ENCODE peak calls at places on chromosome 18, in ten cellular contexts. One of them, this sample, is unnamed.

GRCh38 chr18:28095041-28095440 is 81.9 kb downstream of the CDH2 start:
- DNase-seq in Calu3: no peak
- DNase-seq in GM10248: no peak
- DNase-seq in CD4-positive, alpha-beta T cell: no peak
- DNase-seq in RKO: no peak
- DNase-seq in NCI-H1436: no peak
- DNase-seq in Right ventricle myocardium superior: no peak
- DNase-seq in kidney tubule cell: peak
- DNase-seq in choroid plexus epithelial cell: peak
- DNase-seq in ELR: peak
- DNase-seq in this sample: peak

GRCh38 chr18:51196116-51196810 is 1.2 kb downstream of the MEX3C start:
- DNase-seq in Calu3: peak
- DNase-seq in GM10248: peak
- DNase-seq in CD4-positive, alpha-beta T cell: peak
- DNase-seq in RKO: peak
- DNase-seq in NCI-H1436: no peak
- DNase-seq in Right ventricle myocardium superior: peak
- DNase-seq in kidney tubule cell: peak
- DNase-seq in choroid plexus epithelial cell: peak
- DNase-seq in ELR: peak
- DNase-seq in this sample: peak

GRCh38 chr18:57428221-57429150 is 6.7 kb upstream of the ONECUT2 start:
- DNase-seq in Calu3: no peak
- DNase-seq in GM10248: peak
- DNase-seq in CD4-positive, alpha-beta T cell: no peak
- DNase-seq in RKO: no peak
- DNase-seq in NCI-H1436: no peak
- DNase-seq in Right ventricle myocardium superior: no peak
- DNase-seq in kidney tubule cell: no peak
- DNase-seq in choroid plexus epithelial cell: no peak
- DNase-seq in ELR: no peak
- DNase-seq in this sample: no peak

GRCh38 chr18:59402432-59403090 is 43.5 kb upstream of the LMAN1 start:
- DNase-seq in Calu3: peak
- DNase-seq in GM10248: peak
- DNase-seq in CD4-positive, alpha-beta T cell: peak
- DNase-seq in RKO: peak
- DNase-seq in NCI-H1436: peak
- DNase-seq in Right ventricle myocardium superior: peak
- DNase-seq in kidney tubule cell: peak
- DNase-seq in choroid plexus epithelial cell: peak
- DNase-seq in ELR: peak
- DNase-seq in this sample: peak

GRCh38 chr18:58593930-58594329 is 35.0 kb downstream of the ALPK2 start:
- DNase-seq in Calu3: no peak
- DNase-seq in GM10248: no peak
- DNase-seq in CD4-positive, alpha-beta T cell: no peak
- DNase-seq in RKO: no peak
- DNase-seq in NCI-H1436: no peak
- DNase-seq in Right ventricle myocardium superior: no peak
- DNase-seq in kidney tubule cell: peak
- DNase-seq in choroid plexus epithelial cell: no peak
- DNase-seq in ELR: no peak
- DNase-seq in this sample: peak

GRCh38 chr18:304887-305529 is 37.2 kb upstream of the THOC1 start:
- DNase-seq in Calu3: no peak
- DNase-seq in GM10248: no peak
- DNase-seq in CD4-positive, alpha-beta T cell: no peak
- DNase-seq in RKO: peak
- DNase-seq in NCI-H1436: no peak
- DNase-seq in Right ventricle myocardium superior: no peak
- DNase-seq in kidney tubule cell: peak
- DNase-seq in choroid plexus epithelial cell: no peak
- DNase-seq in ELR: peak
- DNase-seq in this sample: no peak

GRCh38 chr18:2538236-2538635 is 33.1 kb downstream of the METTL4 start:
- DNase-seq in Calu3: no peak
- DNase-seq in GM10248: no peak
- DNase-seq in CD4-positive, alpha-beta T cell: no peak
- DNase-seq in RKO: no peak
- DNase-seq in NCI-H1436: no peak
- DNase-seq in Right ventricle myocardium superior: no peak
- DNase-seq in kidney tubule cell: no peak
- DNase-seq in choroid plexus epithelial cell: peak
- DNase-seq in ELR: no peak
- DNase-seq in this sample: no peak

GRCh38 chr18:12862467-12862866 is 21.6 kb downstream of the PTPN2 start:
- DNase-seq in Calu3: peak
- DNase-seq in GM10248: no peak
- DNase-seq in CD4-positive, alpha-beta T cell: no peak
- DNase-seq in RKO: no peak
- DNase-seq in NCI-H1436: no peak
- DNase-seq in Right ventricle myocardium superior: no peak
- DNase-seq in kidney tubule cell: peak
- DNase-seq in choroid plexus epithelial cell: no peak
- DNase-seq in ELR: no peak
- DNase-seq in this sample: no peak

GRCh38 chr18:79480171-79480981 is 84.6 kb downstream of the NFATC1 start:
- DNase-seq in Calu3: no peak
- DNase-seq in GM10248: no peak
- DNase-seq in CD4-positive, alpha-beta T cell: peak
- DNase-seq in RKO: no peak
- DNase-seq in NCI-H1436: no peak
- DNase-seq in Right ventricle myocardium superior: peak
- DNase-seq in kidney tubule cell: no peak
- DNase-seq in choroid plexus epithelial cell: no peak
- DNase-seq in ELR: no peak
- DNase-seq in this sample: no peak

GRCh38 chr18:24600076-24600654 is 139.7 kb downstream of the HRH4 start:
- DNase-seq in Calu3: peak
- DNase-seq in GM10248: peak
- DNase-seq in CD4-positive, alpha-beta T cell: no peak
- DNase-seq in RKO: peak
- DNase-seq in NCI-H1436: peak
- DNase-seq in Right ventricle myocardium superior: no peak
- DNase-seq in kidney tubule cell: peak
- DNase-seq in choroid plexus epithelial cell: peak
- DNase-seq in ELR: peak
- DNase-seq in this sample: peak

GRCh38 chr18:58205087-58205779 is 161.2 kb downstream of the NEDD4L start:
- DNase-seq in Calu3: no peak
- DNase-seq in GM10248: no peak
- DNase-seq in CD4-positive, alpha-beta T cell: no peak
- DNase-seq in RKO: no peak
- DNase-seq in NCI-H1436: no peak
- DNase-seq in Right ventricle myocardium superior: no peak
- DNase-seq in kidney tubule cell: peak
- DNase-seq in choroid plexus epithelial cell: peak
- DNase-seq in ELR: peak
- DNase-seq in this sample: peak

GRCh38 chr18:3453540-3454364 is 3.8 kb downstream of the TGIF1 start:
- DNase-seq in Calu3: peak
- DNase-seq in GM10248: no peak
- DNase-seq in CD4-positive, alpha-beta T cell: no peak
- DNase-seq in RKO: peak
- DNase-seq in NCI-H1436: no peak
- DNase-seq in Right ventricle myocardium superior: peak
- DNase-seq in kidney tubule cell: peak
- DNase-seq in choroid plexus epithelial cell: peak
- DNase-seq in ELR: peak
- DNase-seq in this sample: peak

GRCh38 chr18:57846258-57846657 is 43.1 kb upstream of the ATP8B1 start:
- DNase-seq in Calu3: peak
- DNase-seq in GM10248: no peak
- DNase-seq in CD4-positive, alpha-beta T cell: no peak
- DNase-seq in RKO: peak
- DNase-seq in NCI-H1436: no peak
- DNase-seq in Right ventricle myocardium superior: no peak
- DNase-seq in kidney tubule cell: peak
- DNase-seq in choroid plexus epithelial cell: peak
- DNase-seq in ELR: peak
- DNase-seq in this sample: peak

GRCh38 chr18:23972416-23972815 is 42.1 kb upstream of the TTC39C start:
- DNase-seq in Calu3: no peak
- DNase-seq in GM10248: peak
- DNase-seq in CD4-positive, alpha-beta T cell: peak
- DNase-seq in RKO: no peak
- DNase-seq in NCI-H1436: no peak
- DNase-seq in Right ventricle myocardium superior: no peak
- DNase-seq in kidney tubule cell: no peak
- DNase-seq in choroid plexus epithelial cell: no peak
- DNase-seq in ELR: no peak
- DNase-seq in this sample: no peak

GRCh38 chr18:37538526-37539205 is 26.9 kb downstream of the CELF4 start:
- DNase-seq in Calu3: no peak
- DNase-seq in GM10248: no peak
- DNase-seq in CD4-positive, alpha-beta T cell: no peak
- DNase-seq in RKO: no peak
- DNase-seq in NCI-H1436: no peak
- DNase-seq in Right ventricle myocardium superior: peak
- DNase-seq in kidney tubule cell: no peak
- DNase-seq in choroid plexus epithelial cell: peak
- DNase-seq in ELR: no peak
- DNase-seq in this sample: no peak

GRCh38 chr18:72155327-72155726 is 388.8 kb downstream of the CBLN2 start:
- DNase-seq in Calu3: no peak
- DNase-seq in GM10248: no peak
- DNase-seq in CD4-positive, alpha-beta T cell: no peak
- DNase-seq in RKO: no peak
- DNase-seq in NCI-H1436: no peak
- DNase-seq in Right ventricle myocardium superior: no peak
- DNase-seq in kidney tubule cell: no peak
- DNase-seq in choroid plexus epithelial cell: peak
- DNase-seq in ELR: no peak
- DNase-seq in this sample: no peak

GRCh38 chr18:6205706-6206105 is 209.0 kb downstream of the L3MBTL4 start:
- DNase-seq in Calu3: no peak
- DNase-seq in GM10248: no peak
- DNase-seq in CD4-positive, alpha-beta T cell: no peak
- DNase-seq in RKO: no peak
- DNase-seq in NCI-H1436: no peak
- DNase-seq in Right ventricle myocardium superior: no peak
- DNase-seq in kidney tubule cell: peak
- DNase-seq in choroid plexus epithelial cell: peak
- DNase-seq in ELR: no peak
- DNase-seq in this sample: peak

GRCh38 chr18:8519102-8519501 is 90.1 kb upstream of the RAB12 start:
- DNase-seq in Calu3: no peak
- DNase-seq in GM10248: no peak
- DNase-seq in CD4-positive, alpha-beta T cell: no peak
- DNase-seq in RKO: no peak
- DNase-seq in NCI-H1436: no peak
- DNase-seq in Right ventricle myocardium superior: no peak
- DNase-seq in kidney tubule cell: no peak
- DNase-seq in choroid plexus epithelial cell: no peak
- DNase-seq in ELR: no peak
- DNase-seq in this sample: no peak

GRCh38 chr18:69628774-69629359 is 228.2 kb downstream of the DOK6 start:
- DNase-seq in Calu3: no peak
- DNase-seq in GM10248: no peak
- DNase-seq in CD4-positive, alpha-beta T cell: no peak
- DNase-seq in RKO: no peak
- DNase-seq in NCI-H1436: no peak
- DNase-seq in Right ventricle myocardium superior: no peak
- DNase-seq in kidney tubule cell: no peak
- DNase-seq in choroid plexus epithelial cell: no peak
- DNase-seq in ELR: no peak
- DNase-seq in this sample: no peak

GRCh38 chr18:26103579-26103978 is 13.2 kb upstream of the SS18 start:
- DNase-seq in Calu3: no peak
- DNase-seq in GM10248: no peak
- DNase-seq in CD4-positive, alpha-beta T cell: peak
- DNase-seq in RKO: no peak
- DNase-seq in NCI-H1436: no peak
- DNase-seq in Right ventricle myocardium superior: no peak
- DNase-seq in kidney tubule cell: no peak
- DNase-seq in choroid plexus epithelial cell: peak
- DNase-seq in ELR: no peak
- DNase-seq in this sample: no peak

GRCh38 chr18:79394438-79395307 is 1.1 kb upstream of the NFATC1 start:
- DNase-seq in Calu3: peak
- DNase-seq in GM10248: peak
- DNase-seq in CD4-positive, alpha-beta T cell: no peak
- DNase-seq in RKO: peak
- DNase-seq in NCI-H1436: peak
- DNase-seq in Right ventricle myocardium superior: peak
- DNase-seq in kidney tubule cell: peak
- DNase-seq in choroid plexus epithelial cell: no peak
- DNase-seq in ELR: peak
- DNase-seq in this sample: peak

GRCh38 chr18:22977847-22978701 is 44.9 kb downstream of the RBBP8 start:
- DNase-seq in Calu3: peak
- DNase-seq in GM10248: no peak
- DNase-seq in CD4-positive, alpha-beta T cell: no peak
- DNase-seq in RKO: peak
- DNase-seq in NCI-H1436: no peak
- DNase-seq in Right ventricle myocardium superior: no peak
- DNase-seq in kidney tubule cell: peak
- DNase-seq in choroid plexus epithelial cell: peak
- DNase-seq in ELR: peak
- DNase-seq in this sample: peak

GRCh38 chr18:68960355-68960754 is 162.5 kb downstream of the CCDC102B start:
- DNase-seq in Calu3: no peak
- DNase-seq in GM10248: no peak
- DNase-seq in CD4-positive, alpha-beta T cell: no peak
- DNase-seq in RKO: no peak
- DNase-seq in NCI-H1436: no peak
- DNase-seq in Right ventricle myocardium superior: peak
- DNase-seq in kidney tubule cell: no peak
- DNase-seq in choroid plexus epithelial cell: peak
- DNase-seq in ELR: no peak
- DNase-seq in this sample: no peak

GRCh38 chr18:23380001-23380550 is 73.0 kb upstream of the RIOK3 start:
- DNase-seq in Calu3: peak
- DNase-seq in GM10248: no peak
- DNase-seq in CD4-positive, alpha-beta T cell: no peak
- DNase-seq in RKO: no peak
- DNase-seq in NCI-H1436: no peak
- DNase-seq in Right ventricle myocardium superior: no peak
- DNase-seq in kidney tubule cell: peak
- DNase-seq in choroid plexus epithelial cell: peak
- DNase-seq in ELR: peak
- DNase-seq in this sample: peak

GRCh38 chr18:3248670-3249359 is 1.2 kb downstream of the MYL12A start:
- DNase-seq in Calu3: peak
- DNase-seq in GM10248: peak
- DNase-seq in CD4-positive, alpha-beta T cell: no peak
- DNase-seq in RKO: peak
- DNase-seq in NCI-H1436: no peak
- DNase-seq in Right ventricle myocardium superior: no peak
- DNase-seq in kidney tubule cell: peak
- DNase-seq in choroid plexus epithelial cell: peak
- DNase-seq in ELR: peak
- DNase-seq in this sample: peak

GRCh38 chr18:42030586-42031182 is 75.7 kb downstream of the PIK3C3 start:
- DNase-seq in Calu3: peak
- DNase-seq in GM10248: no peak
- DNase-seq in CD4-positive, alpha-beta T cell: no peak
- DNase-seq in RKO: peak
- DNase-seq in NCI-H1436: no peak
- DNase-seq in Right ventricle myocardium superior: no peak
- DNase-seq in kidney tubule cell: peak
- DNase-seq in choroid plexus epithelial cell: peak
- DNase-seq in ELR: peak
- DNase-seq in this sample: peak

GRCh38 chr18:57437433-57437781 is 2.2 kb downstream of the ONECUT2 start:
- DNase-seq in Calu3: no peak
- DNase-seq in GM10248: no peak
- DNase-seq in CD4-positive, alpha-beta T cell: no peak
- DNase-seq in RKO: no peak
- DNase-seq in NCI-H1436: no peak
- DNase-seq in Right ventricle myocardium superior: no peak
- DNase-seq in kidney tubule cell: peak
- DNase-seq in choroid plexus epithelial cell: no peak
- DNase-seq in ELR: no peak
- DNase-seq in this sample: no peak

This sample was measured in IMR-90.